ENCODE peak calls at places on chromosomes 2 and 18, in ten cellular contexts. One of them, this sample, is unnamed.

GRCh38 chr2:22221006-22221405 is 1097.2 kb downstream of the TDRD15 start:
- DNase-seq in GM13976: no peak
- DNase-seq in SK-N-MC: no peak
- DNase-seq in heart left ventricle: no peak
- DNase-seq in EH: peak
- DNase-seq in AML-193: peak
- DNase-seq in NT2/D1: no peak
- DNase-seq in activated T-helper 1 cell treated with anti-CD3 and anti-CD28 coated beads, Interleukin-2, amount 50 U/mL, for 16 hours: no peak
- DNase-seq in KG1: peak
- DNase-seq in occipital lobe: no peak
- DNase-seq in this sample: no peak

GRCh38 chr18:39389800-39390379 is 1824.3 kb upstream of the CELF4 start:
- DNase-seq in EH: peak
- DNase-seq in occipital lobe: no peak
- DNase-seq in activated T-helper 1 cell treated with anti-CD3 and anti-CD28 coated beads, Interleukin-2, amount 50 U/mL, for 16 hours: no peak
- DNase-seq in KG1: no peak
- DNase-seq in AML-193: no peak
- DNase-seq in SK-N-MC: no peak
- DNase-seq in heart left ventricle: no peak
- DNase-seq in GM13976: no peak
- DNase-seq in NT2/D1: peak
- DNase-seq in this sample: no peak

GRCh38 chr2:138632066-138632465 is 130.5 kb downstream of the SPOPL start:
- DNase-seq in activated T-helper 1 cell treated with anti-CD3 and anti-CD28 coated beads, Interleukin-2, amount 50 U/mL, for 16 hours: no peak
- DNase-seq in NT2/D1: no peak
- DNase-seq in heart left ventricle: no peak
- DNase-seq in AML-193: peak
- DNase-seq in occipital lobe: no peak
- DNase-seq in EH: peak
- DNase-seq in GM13976: no peak
- DNase-seq in KG1: no peak
- DNase-seq in SK-N-MC: no peak
- DNase-seq in this sample: no peak

GRCh38 chr2:62461707-62462106 is 44.3 kb downstream of the TMEM17 start:
- DNase-seq in AML-193: no peak
- DNase-seq in occipital lobe: peak
- DNase-seq in KG1: no peak
- DNase-seq in SK-N-MC: no peak
- DNase-seq in heart left ventricle: peak
- DNase-seq in activated T-helper 1 cell treated with anti-CD3 and anti-CD28 coated beads, Interleukin-2, amount 50 U/mL, for 16 hours: no peak
- DNase-seq in EH: peak
- DNase-seq in NT2/D1: no peak
- DNase-seq in GM13976: no peak
- DNase-seq in this sample: peak

GRCh38 chr2:43399515-43400245 is 173.3 kb upstream of the ZFP36L2 start:
- DNase-seq in KG1: no peak
- DNase-seq in EH: peak
- DNase-seq in heart left ventricle: no peak
- DNase-seq in GM13976: no peak
- DNase-seq in AML-193: no peak
- DNase-seq in occipital lobe: no peak
- DNase-seq in activated T-helper 1 cell treated with anti-CD3 and anti-CD28 coated beads, Interleukin-2, amount 50 U/mL, for 16 hours: no peak
- DNase-seq in SK-N-MC: no peak
- DNase-seq in NT2/D1: no peak
- DNase-seq in this sample: no peak

GRCh38 chr2:134572996-134573395 is 145.8 kb downstream of the TMEM163 start:
- DNase-seq in heart left ventricle: no peak
- DNase-seq in occipital lobe: no peak
- DNase-seq in EH: no peak
- DNase-seq in GM13976: no peak
- DNase-seq in AML-193: no peak
- DNase-seq in KG1: no peak
- DNase-seq in activated T-helper 1 cell treated with anti-CD3 and anti-CD28 coated beads, Interleukin-2, amount 50 U/mL, for 16 hours: no peak
- DNase-seq in SK-N-MC: no peak
- DNase-seq in NT2/D1: no peak
- DNase-seq in this sample: no peak

GRCh38 chr2:189267925-189268579 is 88.5 kb upstream of the COL5A2 start:
- DNase-seq in occipital lobe: no peak
- DNase-seq in NT2/D1: no peak
- DNase-seq in SK-N-MC: no peak
- DNase-seq in heart left ventricle: no peak
- DNase-seq in AML-193: no peak
- DNase-seq in KG1: no peak
- DNase-seq in activated T-helper 1 cell treated with anti-CD3 and anti-CD28 coated beads, Interleukin-2, amount 50 U/mL, for 16 hours: no peak
- DNase-seq in EH: peak
- DNase-seq in GM13976: no peak
- DNase-seq in this sample: no peak

GRCh38 chr2:62222674-62223073 is 26.8 kb downstream of the B3GNT2 start:
- DNase-seq in KG1: no peak
- DNase-seq in SK-N-MC: no peak
- DNase-seq in GM13976: no peak
- DNase-seq in occipital lobe: no peak
- DNase-seq in NT2/D1: no peak
- DNase-seq in AML-193: no peak
- DNase-seq in heart left ventricle: no peak
- DNase-seq in activated T-helper 1 cell treated with anti-CD3 and anti-CD28 coated beads, Interleukin-2, amount 50 U/mL, for 16 hours: no peak
- DNase-seq in EH: no peak
- DNase-seq in this sample: no peak

GRCh38 chr2:130150181-130151144 is 5.6 kb upstream of the CCDC74B start:
- DNase-seq in SK-N-MC: no peak
- DNase-seq in NT2/D1: no peak
- DNase-seq in KG1: no peak
- DNase-seq in activated T-helper 1 cell treated with anti-CD3 and anti-CD28 coated beads, Interleukin-2, amount 50 U/mL, for 16 hours: no peak
- DNase-seq in AML-193: no peak
- DNase-seq in GM13976: no peak
- DNase-seq in heart left ventricle: no peak
- DNase-seq in occipital lobe: no peak
- DNase-seq in EH: no peak
- DNase-seq in this sample: no peak

GRCh38 chr2:192190474-192190873 is 4.3 kb downstream of the TMEFF2 start:
- DNase-seq in SK-N-MC: peak
- DNase-seq in KG1: peak
- DNase-seq in NT2/D1: no peak
- DNase-seq in EH: peak
- DNase-seq in AML-193: peak
- DNase-seq in occipital lobe: no peak
- DNase-seq in GM13976: no peak
- DNase-seq in activated T-helper 1 cell treated with anti-CD3 and anti-CD28 coated beads, Interleukin-2, amount 50 U/mL, for 16 hours: no peak
- DNase-seq in heart left ventricle: no peak
- DNase-seq in this sample: no peak

GRCh38 chr2:200380833-200381542 is 74.5 kb downstream of the SPATS2L start:
- DNase-seq in SK-N-MC: no peak
- DNase-seq in EH: peak
- DNase-seq in GM13976: no peak
- DNase-seq in AML-193: peak
- DNase-seq in occipital lobe: no peak
- DNase-seq in heart left ventricle: no peak
- DNase-seq in NT2/D1: no peak
- DNase-seq in KG1: no peak
- DNase-seq in activated T-helper 1 cell treated with anti-CD3 and anti-CD28 coated beads, Interleukin-2, amount 50 U/mL, for 16 hours: no peak
- DNase-seq in this sample: no peak

GRCh38 chr2:103798291-103798690 is 1036.5 kb downstream of the TMEM182 start:
- DNase-seq in GM13976: no peak
- DNase-seq in heart left ventricle: no peak
- DNase-seq in EH: no peak
- DNase-seq in occipital lobe: no peak
- DNase-seq in KG1: no peak
- DNase-seq in SK-N-MC: no peak
- DNase-seq in NT2/D1: no peak
- DNase-seq in activated T-helper 1 cell treated with anti-CD3 and anti-CD28 coated beads, Interleukin-2, amount 50 U/mL, for 16 hours: no peak
- DNase-seq in AML-193: no peak
- DNase-seq in this sample: no peak

GRCh38 chr2:217555075-217555876 is 447.5 kb downstream of the TNS1 start:
- DNase-seq in NT2/D1: peak
- DNase-seq in GM13976: no peak
- DNase-seq in activated T-helper 1 cell treated with anti-CD3 and anti-CD28 coated beads, Interleukin-2, amount 50 U/mL, for 16 hours: no peak
- DNase-seq in KG1: no peak
- DNase-seq in occipital lobe: no peak
- DNase-seq in heart left ventricle: no peak
- DNase-seq in EH: peak
- DNase-seq in SK-N-MC: no peak
- DNase-seq in AML-193: no peak
- DNase-seq in this sample: no peak

GRCh38 chr18:26655614-26656400 is 107.5 kb upstream of the KCTD1 start:
- DNase-seq in KG1: no peak
- DNase-seq in SK-N-MC: no peak
- DNase-seq in NT2/D1: no peak
- DNase-seq in EH: peak
- DNase-seq in occipital lobe: peak
- DNase-seq in heart left ventricle: peak
- DNase-seq in GM13976: no peak
- DNase-seq in activated T-helper 1 cell treated with anti-CD3 and anti-CD28 coated beads, Interleukin-2, amount 50 U/mL, for 16 hours: no peak
- DNase-seq in AML-193: no peak
- DNase-seq in this sample: no peak

GRCh38 chr2:26982102-26982742 is 11.8 kb downstream of the MAPRE3 start:
- DNase-seq in EH: peak
- DNase-seq in KG1: no peak
- DNase-seq in SK-N-MC: no peak
- DNase-seq in AML-193: peak
- DNase-seq in NT2/D1: no peak
- DNase-seq in GM13976: no peak
- DNase-seq in heart left ventricle: peak
- DNase-seq in activated T-helper 1 cell treated with anti-CD3 and anti-CD28 coated beads, Interleukin-2, amount 50 U/mL, for 16 hours: no peak
- DNase-seq in occipital lobe: no peak
- DNase-seq in this sample: no peak

GRCh38 chr2:162233197-162233596 is 10.0 kb downstream of the FAP start:
- DNase-seq in SK-N-MC: no peak
- DNase-seq in GM13976: no peak
- DNase-seq in heart left ventricle: peak
- DNase-seq in EH: peak
- DNase-seq in AML-193: peak
- DNase-seq in KG1: no peak
- DNase-seq in activated T-helper 1 cell treated with anti-CD3 and anti-CD28 coated beads, Interleukin-2, amount 50 U/mL, for 16 hours: no peak
- DNase-seq in NT2/D1: no peak
- DNase-seq in occipital lobe: no peak
- DNase-seq in this sample: peak

GRCh38 chr18:10525563-10526210 is at the start of gene NAPG:
- DNase-seq in occipital lobe: peak
- DNase-seq in EH: peak
- DNase-seq in NT2/D1: peak
- DNase-seq in heart left ventricle: peak
- DNase-seq in KG1: peak
- DNase-seq in GM13976: peak
- DNase-seq in SK-N-MC: no peak
- DNase-seq in activated T-helper 1 cell treated with anti-CD3 and anti-CD28 coated beads, Interleukin-2, amount 50 U/mL, for 16 hours: peak
- DNase-seq in AML-193: peak
- DNase-seq in this sample: no peak

GRCh38 chr2:96527990-96528679 is 8.4 kb upstream of the ARID5A start:
- DNase-seq in SK-N-MC: no peak
- DNase-seq in occipital lobe: no peak
- DNase-seq in AML-193: peak
- DNase-seq in heart left ventricle: peak
- DNase-seq in EH: peak
- DNase-seq in activated T-helper 1 cell treated with anti-CD3 and anti-CD28 coated beads, Interleukin-2, amount 50 U/mL, for 16 hours: peak
- DNase-seq in KG1: peak
- DNase-seq in NT2/D1: no peak
- DNase-seq in GM13976: no peak
- DNase-seq in this sample: no peak

GRCh38 chr2:113182471-113183260 is 8.9 kb downstream of the PSD4 start:
- DNase-seq in GM13976: no peak
- DNase-seq in AML-193: no peak
- DNase-seq in activated T-helper 1 cell treated with anti-CD3 and anti-CD28 coated beads, Interleukin-2, amount 50 U/mL, for 16 hours: no peak
- DNase-seq in SK-N-MC: no peak
- DNase-seq in NT2/D1: no peak
- DNase-seq in KG1: no peak
- DNase-seq in heart left ventricle: no peak
- DNase-seq in EH: no peak
- DNase-seq in occipital lobe: no peak
- DNase-seq in this sample: no peak

GRCh38 chr2:241680827-241681599 is 5.6 kb downstream of the DTYMK start:
- DNase-seq in NT2/D1: no peak
- DNase-seq in SK-N-MC: no peak
- DNase-seq in AML-193: no peak
- DNase-seq in EH: peak
- DNase-seq in occipital lobe: no peak
- DNase-seq in GM13976: no peak
- DNase-seq in heart left ventricle: no peak
- DNase-seq in KG1: no peak
- DNase-seq in activated T-helper 1 cell treated with anti-CD3 and anti-CD28 coated beads, Interleukin-2, amount 50 U/mL, for 16 hours: no peak
- DNase-seq in this sample: peak

GRCh38 chr2:217340176-217340575 is 480.3 kb upstream of the TNP1 start:
- DNase-seq in AML-193: no peak
- DNase-seq in NT2/D1: no peak
- DNase-seq in SK-N-MC: no peak
- DNase-seq in activated T-helper 1 cell treated with anti-CD3 and anti-CD28 coated beads, Interleukin-2, amount 50 U/mL, for 16 hours: no peak
- DNase-seq in occipital lobe: no peak
- DNase-seq in GM13976: no peak
- DNase-seq in heart left ventricle: no peak
- DNase-seq in KG1: no peak
- DNase-seq in EH: no peak
- DNase-seq in this sample: no peak

GRCh38 chr18:9066817-9067306 is 35.6 kb upstream of the NDUFV2 start:
- DNase-seq in GM13976: peak
- DNase-seq in KG1: no peak
- DNase-seq in activated T-helper 1 cell treated with anti-CD3 and anti-CD28 coated beads, Interleukin-2, amount 50 U/mL, for 16 hours: no peak
- DNase-seq in heart left ventricle: no peak
- DNase-seq in EH: no peak
- DNase-seq in AML-193: no peak
- DNase-seq in SK-N-MC: no peak
- DNase-seq in NT2/D1: no peak
- DNase-seq in occipital lobe: no peak
- DNase-seq in this sample: no peak

GRCh38 chr18:37540424-37541121 is 25.0 kb downstream of the CELF4 start:
- DNase-seq in GM13976: no peak
- DNase-seq in activated T-helper 1 cell treated with anti-CD3 and anti-CD28 coated beads, Interleukin-2, amount 50 U/mL, for 16 hours: no peak
- DNase-seq in KG1: no peak
- DNase-seq in NT2/D1: no peak
- DNase-seq in AML-193: no peak
- DNase-seq in SK-N-MC: no peak
- DNase-seq in EH: peak
- DNase-seq in occipital lobe: no peak
- DNase-seq in heart left ventricle: no peak
- DNase-seq in this sample: no peak

GRCh38 chr2:168220971-168221819 is 26.2 kb downstream of the STK39 start:
- DNase-seq in heart left ventricle: no peak
- DNase-seq in KG1: no peak
- DNase-seq in EH: peak
- DNase-seq in activated T-helper 1 cell treated with anti-CD3 and anti-CD28 coated beads, Interleukin-2, amount 50 U/mL, for 16 hours: no peak
- DNase-seq in AML-193: no peak
- DNase-seq in SK-N-MC: no peak
- DNase-seq in occipital lobe: no peak
- DNase-seq in GM13976: no peak
- DNase-seq in NT2/D1: no peak
- DNase-seq in this sample: peak

GRCh38 chr2:37080231-37080630 is 3.9 kb downstream of the HEATR5B start:
- DNase-seq in activated T-helper 1 cell treated with anti-CD3 and anti-CD28 coated beads, Interleukin-2, amount 50 U/mL, for 16 hours: no peak
- DNase-seq in occipital lobe: no peak
- DNase-seq in SK-N-MC: no peak
- DNase-seq in KG1: peak
- DNase-seq in heart left ventricle: no peak
- DNase-seq in EH: peak
- DNase-seq in AML-193: peak
- DNase-seq in GM13976: no peak
- DNase-seq in NT2/D1: no peak
- DNase-seq in this sample: no peak

GRCh38 chr2:133591164-133591563 is 22.9 kb upstream of the NCKAP5 start:
- DNase-seq in AML-193: no peak
- DNase-seq in activated T-helper 1 cell treated with anti-CD3 and anti-CD28 coated beads, Interleukin-2, amount 50 U/mL, for 16 hours: no peak
- DNase-seq in SK-N-MC: no peak
- DNase-seq in GM13976: no peak
- DNase-seq in occipital lobe: peak
- DNase-seq in heart left ventricle: peak
- DNase-seq in EH: peak
- DNase-seq in KG1: no peak
- DNase-seq in NT2/D1: no peak
- DNase-seq in this sample: no peak

GRCh38 chr2:40227200-40227599 is 224.7 kb downstream of the SLC8A1 start:
- DNase-seq in heart left ventricle: no peak
- DNase-seq in EH: peak
- DNase-seq in KG1: no peak
- DNase-seq in SK-N-MC: no peak
- DNase-seq in AML-193: no peak
- DNase-seq in GM13976: no peak
- DNase-seq in occipital lobe: no peak
- DNase-seq in NT2/D1: no peak
- DNase-seq in activated T-helper 1 cell treated with anti-CD3 and anti-CD28 coated beads, Interleukin-2, amount 50 U/mL, for 16 hours: no peak
- DNase-seq in this sample: no peak

GRCh38 chr2:52881606-52882005 is 886.0 kb upstream of the CHAC2 start:
- DNase-seq in NT2/D1: no peak
- DNase-seq in occipital lobe: no peak
- DNase-seq in KG1: no peak
- DNase-seq in EH: no peak
- DNase-seq in heart left ventricle: no peak
- DNase-seq in activated T-helper 1 cell treated with anti-CD3 and anti-CD28 coated beads, Interleukin-2, amount 50 U/mL, for 16 hours: no peak
- DNase-seq in SK-N-MC: no peak
- DNase-seq in GM13976: no peak
- DNase-seq in AML-193: no peak
- DNase-seq in this sample: peak